ENCODE peak calls at places on chromosomes 1 and 21, in eight cellular contexts. X, Q, B, J, N, K, C and H are unnamed samples. For H3K36me3, the result is how much of the 10 kb centered on the place peaks cover.

GRCh38 chr1:8165595-8166360 is 139.7 kb upstream of the ERRFI1 start:
- DNase-seq in X (no peak), Q (no peak), B (no peak), J (peak), N (no peak), K (peak), C (no peak), H (no peak)

GRCh38 chr1:180925471-180926051 is 12.9 kb downstream of the KIAA1614 start:
- DNase-seq in X (no peak), Q (no peak), B (no peak), J (no peak), N (no peak), K (no peak), C (no peak), H (no peak)

GRCh38 chr1:233909195-233909594 is 4.7 kb downstream of the SLC35F3 start:
- DNase-seq in X (no peak), Q (no peak), B (no peak), J (no peak), N (no peak), K (no peak), C (no peak), H (no peak)

GRCh38 chr21:10425856-10426255 is 95.5 kb upstream of the TPTE start:
- DNase-seq in X (no peak), Q (no peak), B (no peak), J (no peak), N (no peak), K (no peak), C (no peak), H (no peak)

GRCh38 chr1:39919545-39919944 is 17.8 kb upstream of the MYCL start:
- DNase-seq in X (no peak), Q (peak), B (no peak), J (peak), N (no peak), K (peak), C (peak), H (peak)

GRCh38 chr1:48025076-48025475 is 27.9 kb upstream of the TRABD2B start:
- DNase-seq in X (no peak), Q (no peak), B (no peak), J (no peak), N (no peak), K (no peak), C (no peak), H (no peak)

GRCh38 chr1:9628541-9629444 is 22.7 kb upstream of the PIK3CD start:
- DNase-seq in X (no peak), Q (no peak), B (no peak), J (peak), N (peak), K (no peak), C (no peak), H (peak)

GRCh38 chr21:35025206-35026152 is 23.6 kb downstream of the RUNX1 start:
- DNase-seq in X (no peak), Q (no peak), B (no peak), J (no peak), N (no peak), K (no peak), C (peak), H (no peak)

GRCh38 chr1:78229344-78229743 is 183.6 kb downstream of the GIPC2 start:
- DNase-seq in X (no peak), Q (no peak), B (no peak), J (no peak), N (no peak), K (no peak), C (peak), H (no peak)

GRCh38 chr1:164912290-164912689 is 353.3 kb downstream of the PBX1 start:
- DNase-seq in X (peak), Q (no peak), B (peak), J (no peak), N (no peak), K (no peak), C (no peak), H (no peak)

GRCh38 chr1:25066731-25067520 is 136.8 kb upstream of the RUNX3 start:
- DNase-seq in X (no peak), Q (no peak), B (no peak), J (no peak), N (no peak), K (no peak), C (no peak), H (no peak)

GRCh38 chr1:125066385-125066784 is 3881.6 kb downstream of the SRGAP2C start:
- DNase-seq in X (no peak), Q (no peak), B (no peak), J (no peak), N (no peak), K (no peak), C (no peak), H (no peak)

GRCh38 chr1:47431534-47431933 is 6.3 kb upstream of the FOXD2 start:
- DNase-seq in X (no peak), Q (no peak), B (no peak), J (no peak), N (no peak), K (no peak), C (peak), H (no peak)

GRCh38 chr1:97137862-97138514 is 416.4 kb downstream of the PTBP2 start:
- DNase-seq in X (peak), Q (peak), B (no peak), J (peak), N (no peak), K (peak), C (peak), H (peak)

DNA sequence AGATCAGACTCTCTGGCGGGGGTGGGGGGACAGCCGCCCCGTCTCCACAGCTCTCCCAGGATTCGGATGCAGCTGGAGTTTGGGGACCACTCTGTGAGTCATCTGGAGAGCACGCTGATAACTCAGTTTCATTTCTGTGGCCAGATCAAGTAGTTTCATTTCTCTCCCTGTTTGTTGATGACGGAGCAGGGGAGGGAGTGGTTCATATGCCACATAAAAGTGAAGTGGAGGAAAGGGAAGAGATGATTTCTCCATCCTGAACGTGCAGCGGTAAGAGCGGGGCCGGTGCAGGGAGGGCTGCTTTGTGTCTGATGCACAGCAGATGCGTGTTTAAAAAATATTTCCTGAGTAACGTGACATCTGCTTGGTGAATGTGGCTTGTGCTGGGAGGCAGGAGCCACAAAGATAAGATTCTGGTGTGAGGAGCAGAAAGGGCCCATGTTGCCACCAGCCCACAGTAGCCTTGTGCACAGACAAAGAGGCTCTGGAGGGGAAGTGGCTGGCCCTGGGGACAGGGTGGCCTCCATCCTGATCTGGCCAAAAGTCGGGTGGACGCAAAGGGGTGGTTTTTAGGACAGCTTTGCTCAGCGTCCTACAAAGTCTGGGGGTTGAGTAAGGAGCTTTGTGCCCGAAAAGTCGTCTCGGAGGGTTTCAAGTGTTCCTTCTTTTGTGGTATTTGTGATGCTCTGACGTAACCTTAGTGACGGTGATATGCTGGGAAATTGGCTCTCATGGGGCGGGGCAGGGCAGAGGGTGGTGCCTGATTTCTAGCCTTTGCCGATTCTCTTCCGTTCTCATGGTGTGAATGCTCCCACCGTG is at the start of gene MX2:
- DNase-seq in X (peak), Q (no peak), B (peak), J (peak), N (peak), K (peak), C (peak), H (peak)
- H3K4me3 ChIP-seq in X (peak), Q (no peak), B (peak), J (peak), N (peak), K (peak), C (no peak), H (peak)

GRCh38 chr1:43547538-43548072 is 16.9 kb downstream of the PTPRF start:
- DNase-seq in X (no peak), Q (no peak), B (no peak), J (no peak), N (no peak), K (no peak), C (no peak), H (no peak)

GRCh38 chr1:43546388-43547100 is 15.9 kb downstream of the PTPRF start:
- DNase-seq in X (no peak), Q (no peak), B (no peak), J (no peak), N (no peak), K (no peak), C (no peak), H (no peak)

GRCh38 chr1:43543567-43543966 is 12.9 kb downstream of the PTPRF start:
- DNase-seq in X (no peak), Q (no peak), B (no peak), J (no peak), N (no peak), K (no peak), C (no peak), H (no peak)

GRCh38 chr1:43545686-43546387 is 15.2 kb downstream of the PTPRF start:
- DNase-seq in X (no peak), Q (peak), B (no peak), J (no peak), N (no peak), K (peak), C (peak), H (no peak)

GRCh38 chr1:43545321-43545685 is 14.6 kb downstream of the PTPRF start:
- DNase-seq in X (no peak), Q (no peak), B (no peak), J (no peak), N (no peak), K (no peak), C (no peak), H (no peak)
- H3K27ac ChIP-seq in X (no peak), Q (no peak), B (no peak), J (no peak), N (peak), K (no peak), C (no peak), H (no peak)

GRCh38 chr1:53206735-53207379 is 10.2 kb downstream of the CPT2 start:
- DNase-seq in X (no peak), Q (no peak), B (no peak), J (no peak), N (no peak), K (no peak), C (no peak), H (no peak)
- H3K36me3 ChIP-seq in X (under half), Q (half or more), B (half or more), J (half or more), N (half or more), K (half or more), C (under half), H (half or more)

DNA sequence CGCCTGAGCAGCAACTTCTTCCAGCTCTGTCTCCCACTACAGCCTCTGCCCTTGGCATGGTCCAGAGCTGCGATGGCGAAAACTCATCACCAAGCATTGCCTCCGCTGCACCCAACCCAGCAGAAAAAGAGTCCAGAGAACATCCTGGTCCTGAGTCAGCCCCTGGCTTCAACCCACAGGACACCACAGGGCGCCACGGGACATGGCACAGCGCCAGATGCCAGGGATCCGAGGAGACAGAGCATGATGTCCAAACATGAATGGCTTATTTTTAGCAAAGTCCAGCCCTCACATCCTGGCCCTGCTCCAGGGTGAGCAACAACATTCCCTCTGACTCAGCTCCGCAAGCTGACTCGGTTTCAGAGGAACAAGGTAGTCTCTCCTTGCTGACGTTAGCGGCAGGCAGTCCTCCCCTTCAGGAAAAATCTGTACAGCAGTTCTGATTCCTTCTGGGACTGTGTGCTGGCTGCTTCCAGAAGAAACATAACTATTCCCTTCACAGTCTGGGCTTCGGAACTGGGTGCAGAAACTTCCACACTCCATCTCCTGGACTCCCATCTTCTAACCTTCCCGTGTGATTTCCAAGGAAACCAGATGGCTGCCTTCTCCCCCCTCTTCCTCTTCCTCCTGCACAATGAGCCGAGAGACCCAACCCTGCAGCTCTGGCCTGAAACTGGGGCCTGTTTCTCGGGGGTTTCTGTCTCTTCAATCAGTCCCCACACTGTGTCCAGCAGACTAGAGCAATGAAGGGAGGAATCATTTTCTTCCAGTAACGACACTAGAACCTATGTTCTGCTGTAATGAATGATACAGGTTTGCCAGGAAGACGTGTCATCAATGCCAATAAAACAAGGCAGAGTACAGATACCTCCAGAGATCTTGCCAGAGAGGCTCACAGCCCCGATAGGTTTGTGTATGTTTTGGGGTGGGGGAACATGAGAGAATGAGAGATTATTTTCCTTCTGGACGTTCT is 131.2 kb downstream of the TOMM20 start:
- DNase-seq in X (peak), Q (peak), B (peak), J (no peak), N (peak), K (peak), C (peak), H (no peak)
- H3K4me3 ChIP-seq in X (peak), Q (no peak), B (peak), J (no peak), N (no peak), K (no peak), C (no peak), H (no peak)